ENCODE peak calls at places on chromosomes 3 and 15, in nine cellular contexts. One of them, this sample, is unnamed.
A peak's percentile ranks its signal among the peaks of the same experiment; 100 is the strongest.

GRCh38 chr15:78366342-78366741 is 26.2 kb downstream of the CRABP1 start:
- DNase-seq in HuH-7: no peak
- DNase-seq in kidney glomerular epithelial cell: no peak
- DNase-seq in stimulated activated CD4-positive, alpha-beta T cell treated with anti-CD3 and anti-CD28 coated beads, TNF-alpha, amount 100 ng/mL, for 48 hours: no peak
- DNase-seq in neural progenitor cell: no peak
- DNase-seq in left cardiac atrium: no peak
- DNase-seq in endothelial cell: no peak
- DNase-seq in activated T-cell treated with anti-CD3 and anti-CD28 coated beads for 1 hour: no peak
- DNase-seq in Peyer's patch: no peak
- DNase-seq in this sample: no peak

GRCh38 chr3:105353485-105354161 is 13.1 kb upstream of the ALCAM start:
- DNase-seq in HuH-7: no peak
- DNase-seq in kidney glomerular epithelial cell: peak; percentile 38
- DNase-seq in stimulated activated CD4-positive, alpha-beta T cell treated with anti-CD3 and anti-CD28 coated beads, TNF-alpha, amount 100 ng/mL, for 48 hours: no peak
- DNase-seq in neural progenitor cell: peak; percentile 54
- DNase-seq in left cardiac atrium: peak; percentile 20
- DNase-seq in endothelial cell: peak; percentile 35
- DNase-seq in activated T-cell treated with anti-CD3 and anti-CD28 coated beads for 1 hour: no peak
- DNase-seq in Peyer's patch: no peak
- DNase-seq in this sample: no peak

GRCh38 chr3:171169443-171169842 is 142.9 kb upstream of the SLC2A2 start:
- DNase-seq in HuH-7: no peak
- DNase-seq in kidney glomerular epithelial cell: no peak
- DNase-seq in stimulated activated CD4-positive, alpha-beta T cell treated with anti-CD3 and anti-CD28 coated beads, TNF-alpha, amount 100 ng/mL, for 48 hours: no peak
- DNase-seq in neural progenitor cell: no peak
- DNase-seq in left cardiac atrium: no peak
- DNase-seq in endothelial cell: no peak
- DNase-seq in activated T-cell treated with anti-CD3 and anti-CD28 coated beads for 1 hour: no peak
- DNase-seq in Peyer's patch: no peak
- DNase-seq in this sample: no peak

GRCh38 chr3:4571690-4572334 is 78.7 kb downstream of the ITPR1 start:
- DNase-seq in HuH-7: peak; percentile 26
- DNase-seq in kidney glomerular epithelial cell: no peak
- DNase-seq in stimulated activated CD4-positive, alpha-beta T cell treated with anti-CD3 and anti-CD28 coated beads, TNF-alpha, amount 100 ng/mL, for 48 hours: no peak
- DNase-seq in neural progenitor cell: peak; percentile 32
- DNase-seq in left cardiac atrium: no peak
- DNase-seq in endothelial cell: no peak
- DNase-seq in activated T-cell treated with anti-CD3 and anti-CD28 coated beads for 1 hour: no peak
- DNase-seq in Peyer's patch: no peak
- DNase-seq in this sample: no peak

GRCh38 chr3:190323241-190323617 is 983 bp upstream of the CLDN1 start:
- DNase-seq in HuH-7: no peak
- DNase-seq in kidney glomerular epithelial cell: peak; percentile 75
- DNase-seq in stimulated activated CD4-positive, alpha-beta T cell treated with anti-CD3 and anti-CD28 coated beads, TNF-alpha, amount 100 ng/mL, for 48 hours: no peak
- DNase-seq in neural progenitor cell: no peak
- DNase-seq in left cardiac atrium: no peak
- DNase-seq in endothelial cell: no peak
- DNase-seq in activated T-cell treated with anti-CD3 and anti-CD28 coated beads for 1 hour: no peak
- DNase-seq in Peyer's patch: no peak
- DNase-seq in this sample: peak; percentile 27

GRCh38 chr3:99549918-99550603 is 88.3 kb upstream of the COL8A1 start:
- DNase-seq in HuH-7: no peak
- DNase-seq in kidney glomerular epithelial cell: no peak
- DNase-seq in stimulated activated CD4-positive, alpha-beta T cell treated with anti-CD3 and anti-CD28 coated beads, TNF-alpha, amount 100 ng/mL, for 48 hours: no peak
- DNase-seq in neural progenitor cell: no peak
- DNase-seq in left cardiac atrium: no peak
- DNase-seq in endothelial cell: no peak
- DNase-seq in activated T-cell treated with anti-CD3 and anti-CD28 coated beads for 1 hour: no peak
- DNase-seq in Peyer's patch: no peak
- DNase-seq in this sample: no peak

GRCh38 chr3:16136042-16136441 is 38.4 kb upstream of the GALNT15 start:
- DNase-seq in HuH-7: no peak
- DNase-seq in kidney glomerular epithelial cell: no peak
- DNase-seq in stimulated activated CD4-positive, alpha-beta T cell treated with anti-CD3 and anti-CD28 coated beads, TNF-alpha, amount 100 ng/mL, for 48 hours: no peak
- DNase-seq in neural progenitor cell: no peak
- DNase-seq in left cardiac atrium: no peak
- DNase-seq in endothelial cell: no peak
- DNase-seq in activated T-cell treated with anti-CD3 and anti-CD28 coated beads for 1 hour: no peak
- DNase-seq in Peyer's patch: no peak
- DNase-seq in this sample: no peak

GRCh38 chr15:88624156-88624970 is 3.2 kb downstream of the AEN start:
- DNase-seq in HuH-7: peak; percentile 70
- DNase-seq in kidney glomerular epithelial cell: no peak
- DNase-seq in stimulated activated CD4-positive, alpha-beta T cell treated with anti-CD3 and anti-CD28 coated beads, TNF-alpha, amount 100 ng/mL, for 48 hours: no peak
- DNase-seq in neural progenitor cell: peak; percentile 49
- DNase-seq in left cardiac atrium: no peak
- DNase-seq in endothelial cell: peak; percentile 49
- DNase-seq in activated T-cell treated with anti-CD3 and anti-CD28 coated beads for 1 hour: no peak
- DNase-seq in Peyer's patch: no peak
- DNase-seq in this sample: peak; percentile 62

GRCh38 chr3:129756871-129757270 is 136.6 kb downstream of the TMCC1 start:
- DNase-seq in HuH-7: no peak
- DNase-seq in kidney glomerular epithelial cell: no peak
- DNase-seq in stimulated activated CD4-positive, alpha-beta T cell treated with anti-CD3 and anti-CD28 coated beads, TNF-alpha, amount 100 ng/mL, for 48 hours: no peak
- DNase-seq in neural progenitor cell: no peak
- DNase-seq in left cardiac atrium: no peak
- DNase-seq in endothelial cell: no peak
- DNase-seq in activated T-cell treated with anti-CD3 and anti-CD28 coated beads for 1 hour: no peak
- DNase-seq in Peyer's patch: no peak
- DNase-seq in this sample: no peak